ENCODE peak calls at places on chromosomes 4 and X, in five cellular contexts. T, G, R, X and N are unnamed samples.

GRCh38 chr4:138028923-138029322 is 213.2 kb downstream of the SLC7A11 start:
- DNase-seq in T (no peak), R (no peak), X (no peak), G (no peak), N (no peak)

GRCh38 chrX:154136627-154137161 is 7.3 kb upstream of the OPN1LW start:
- DNase-seq in G (peak; percentile 55), T (no peak), R (peak; percentile 33), X (peak; percentile 3), N (peak; percentile 59)

GRCh38 chrX:72027914-72028307 is 103.8 kb downstream of the RTL5 start:
- DNase-seq in R (no peak), X (no peak), G (no peak), T (no peak), N (no peak)

GRCh38 chr4:2788532-2789103 is 4.3 kb upstream of the SH3BP2 start:
- DNase-seq in G (no peak), R (no peak), X (no peak), T (peak; percentile 53), N (no peak)

GRCh38 chr4:141654098-141654497 is 17.7 kb downstream of the IL15 start:
- DNase-seq in G (no peak), R (peak; percentile 12), X (no peak), T (peak; percentile 8), N (no peak)

GRCh38 chr4:100716416-100716815 is 198.6 kb upstream of the EMCN start:
- DNase-seq in G (no peak), T (no peak), X (no peak), R (no peak), N (no peak)

GRCh38 chr4:94595880-94596483 is 144.2 kb downstream of the PDLIM5 start:
- DNase-seq in T (no peak), G (no peak), R (peak; percentile 52), X (peak; percentile 54), N (no peak)

GRCh38 chrX:63283331-63283730 is 67.8 kb downstream of the SPIN4 start:
- DNase-seq in X (peak; percentile 0), G (no peak), T (no peak), R (no peak), N (no peak)

GRCh38 chrX:13717697-13718483 is 16.5 kb downstream of the TRAPPC2 start:
- DNase-seq in X (peak; percentile 61), G (no peak), R (no peak), T (no peak), N (no peak)

GRCh38 chr4:120454788-120455187 is 388.1 kb upstream of the MAD2L1 start:
- DNase-seq in R (no peak), T (no peak), X (no peak), G (no peak), N (no peak)

GRCh38 chr4:16897991-16898827 is at the start of gene LDB2:
- DNase-seq in X (peak; percentile 85), T (peak; percentile 71), G (no peak), R (no peak), N (no peak)

GRCh38 chr4:20422398-20422797 is 170.7 kb downstream of the SLIT2 start:
- DNase-seq in R (peak; percentile 70), G (no peak), T (no peak), X (peak; percentile 29), N (no peak)

GRCh38 chr4:6322761-6323566 is 53.3 kb downstream of the WFS1 start:
- DNase-seq in R (peak; percentile 14), X (no peak), G (no peak), T (no peak), N (no peak)

GRCh38 chr4:71189471-71189870 is 149.3 kb upstream of the SLC4A4 start:
- DNase-seq in G (no peak), T (no peak), R (no peak), X (no peak), N (no peak)

GRCh38 chr4:133969202-133969873 is 232.3 kb downstream of the PABPC4L start:
- DNase-seq in T (peak; percentile 41), X (no peak), R (peak; percentile 17), G (no peak), N (no peak)

GRCh38 chrX:77502951-77503525 is 55.8 kb downstream of the FGF16 start:
- DNase-seq in G (no peak), T (no peak), R (no peak), X (no peak), N (no peak)

GRCh38 chr4:3416821-3417221 is 24.9 kb upstream of the HGFAC start:
- DNase-seq in T (no peak), X (no peak), R (no peak), G (no peak), N (no peak)

GRCh38 chr4:144683516-144683915 is 37.6 kb downstream of the HHIP start:
- DNase-seq in G (no peak), R (no peak), X (no peak), T (no peak), N (no peak)

GRCh38 chr4:168408620-168409019 is 71.7 kb downstream of the DDX60L start:
- DNase-seq in T (peak; percentile 17), G (no peak), R (peak; percentile 25), X (peak; percentile 89), N (no peak)

GRCh38 chrX:57977992-57978391 is 67.7 kb upstream of the ZXDA start:
- DNase-seq in T (no peak), X (no peak), G (no peak), R (no peak), N (no peak)

GRCh38 chr4:159227378-159227777 is 124.5 kb downstream of the RAPGEF2 start:
- DNase-seq in R (no peak), X (no peak), G (no peak), T (no peak), N (no peak)

GRCh38 chrX:10611441-10612090 is 8.8 kb downstream of the MID1 start:
- DNase-seq in R (no peak), G (no peak), T (no peak), X (peak; percentile 34), N (no peak)

GRCh38 chr4:108160741-108161352 is 7.9 kb downstream of the LEF1 start:
- DNase-seq in R (no peak), X (no peak), T (no peak), G (no peak), N (no peak)

GRCh38 chrX:74225111-74225510 is 78.9 kb upstream of the ZCCHC13 start:
- DNase-seq in T (no peak), X (no peak), G (no peak), R (no peak), N (no peak)

GRCh38 chr4:2423066-2423465 is 4.3 kb downstream of the CFAP99 start:
- DNase-seq in X (no peak), R (no peak), G (no peak), T (no peak), N (no peak)

GRCh38 chr4:52956691-52957090 is 94.6 kb downstream of the RASL11B start:
- DNase-seq in R (no peak), X (no peak), T (no peak), G (no peak), N (no peak)

GRCh38 chr4:183185018-183185417 is 86.0 kb downstream of the WWC2 start:
- DNase-seq in X (no peak), R (no peak), G (no peak), T (no peak), N (peak; percentile 0)

GRCh38 chr4:80532674-80533333 is 197.3 kb downstream of the CFAP299 start:
- DNase-seq in G (no peak), X (no peak), T (no peak), R (no peak), N (no peak)

GRCh38 chr4:168784786-168785461 is 225.1 kb downstream of the CBR4 start:
- DNase-seq in R (peak; percentile 75), G (no peak), T (no peak), X (no peak), N (no peak)

GRCh38 chrX:71546879-71547278 is 14.0 kb downstream of the OGT start:
- DNase-seq in X (no peak), R (no peak), G (no peak), T (no peak), N (no peak)

GRCh38 chrX:15849555-15849954 is 5.1 kb downstream of the AP1S2 start:
- DNase-seq in G (no peak), X (no peak), R (no peak), T (no peak), N (no peak)

GRCh38 chrX:100587846-100588245 is 3.1 kb downstream of the TNMD start:
- DNase-seq in X (peak; percentile 39), T (no peak), G (no peak), R (no peak), N (no peak)

GRCh38 chr4:115664285-115664684 is 550.9 kb upstream of the NDST4 start:
- DNase-seq in X (no peak), T (no peak), R (no peak), G (no peak), N (no peak)